ENCODE peak calls at places on chromosomes 12 and 14, in six cellular contexts. One of them, this sample, is unnamed.
A peak's percentile ranks its signal among the peaks of the same experiment; 100 is the strongest.

GRCh38 chr14:105271224-105271890 is 23.0 kb downstream of the BTBD6 start:
- DNase-seq in trophoblast cell: no peak
- DNase-seq in astrocyte of the cerebellum: no peak
- DNase-seq in AG04449: no peak
- DNase-seq in fibroblast of lung: no peak
- DNase-seq in right atrium auricular region: no peak
- DNase-seq in this sample: no peak

GRCh38 chr14:62308316-62308715 is 546.1 kb downstream of the SNAPC1 start:
- DNase-seq in right atrium auricular region: no peak
- DNase-seq in AG04449: no peak
- DNase-seq in fibroblast of lung: no peak
- DNase-seq in trophoblast cell: no peak
- DNase-seq in astrocyte of the cerebellum: no peak
- DNase-seq in this sample: no peak

GRCh38 chr12:102479099-102479887 is 1.1 kb downstream of the IGF1 start:
- DNase-seq in AG04449: no peak
- DNase-seq in right atrium auricular region: no peak
- DNase-seq in fibroblast of lung: no peak
- DNase-seq in trophoblast cell: no peak
- DNase-seq in astrocyte of the cerebellum: no peak
- DNase-seq in this sample: no peak

GRCh38 chr14:40374221-40374620 is 942.0 kb upstream of the FBXO33 start:
- DNase-seq in AG04449: no peak
- DNase-seq in fibroblast of lung: no peak
- DNase-seq in right atrium auricular region: no peak
- DNase-seq in trophoblast cell: no peak
- DNase-seq in astrocyte of the cerebellum: no peak
- DNase-seq in this sample: no peak

GRCh38 chr14:96904201-96904600 is 107.0 kb downstream of the VRK1 start:
- DNase-seq in trophoblast cell: no peak
- DNase-seq in AG04449: no peak
- DNase-seq in fibroblast of lung: peak; percentile 23
- DNase-seq in right atrium auricular region: no peak
- DNase-seq in astrocyte of the cerebellum: peak; percentile 37
- DNase-seq in this sample: no peak

GRCh38 chr14:76500011-76500410 is 124.1 kb downstream of the ESRRB start:
- DNase-seq in fibroblast of lung: no peak
- DNase-seq in trophoblast cell: no peak
- DNase-seq in astrocyte of the cerebellum: no peak
- DNase-seq in right atrium auricular region: no peak
- DNase-seq in AG04449: no peak
- DNase-seq in this sample: no peak

GRCh38 chr12:24952389-24952788 is 3.5 kb upstream of the BCAT1 start:
- DNase-seq in astrocyte of the cerebellum: no peak
- DNase-seq in right atrium auricular region: no peak
- DNase-seq in fibroblast of lung: no peak
- DNase-seq in AG04449: no peak
- DNase-seq in trophoblast cell: no peak
- DNase-seq in this sample: no peak

GRCh38 chr14:83433618-83434017 is 1900.0 kb upstream of the SEL1L start:
- DNase-seq in fibroblast of lung: no peak
- DNase-seq in trophoblast cell: no peak
- DNase-seq in right atrium auricular region: no peak
- DNase-seq in astrocyte of the cerebellum: no peak
- DNase-seq in AG04449: no peak
- DNase-seq in this sample: no peak

GRCh38 chr14:96245710-96246534 is 10.1 kb upstream of the BDKRB1 start:
- DNase-seq in fibroblast of lung: no peak
- DNase-seq in astrocyte of the cerebellum: no peak
- DNase-seq in trophoblast cell: no peak
- DNase-seq in right atrium auricular region: no peak
- DNase-seq in AG04449: no peak
- DNase-seq in this sample: no peak

GRCh38 chr14:34931206-34931605 is 51.6 kb upstream of the SRP54 start:
- DNase-seq in right atrium auricular region: no peak
- DNase-seq in fibroblast of lung: no peak
- DNase-seq in AG04449: no peak
- DNase-seq in astrocyte of the cerebellum: no peak
- DNase-seq in trophoblast cell: no peak
- DNase-seq in this sample: no peak

GRCh38 chr12:17139926-17140325 is 534.0 kb upstream of the LMO3 start:
- DNase-seq in fibroblast of lung: no peak
- DNase-seq in astrocyte of the cerebellum: no peak
- DNase-seq in right atrium auricular region: no peak
- DNase-seq in trophoblast cell: peak; percentile 89
- DNase-seq in AG04449: no peak
- DNase-seq in this sample: no peak

GRCh38 chr12:75020068-75020557 is 189.5 kb downstream of the KCNC2 start:
- DNase-seq in astrocyte of the cerebellum: no peak
- DNase-seq in right atrium auricular region: no peak
- DNase-seq in AG04449: no peak
- DNase-seq in fibroblast of lung: no peak
- DNase-seq in trophoblast cell: no peak
- DNase-seq in this sample: no peak

GRCh38 chr14:100982764-100983163 is 79.2 kb upstream of the RTL1 start:
- DNase-seq in right atrium auricular region: no peak
- DNase-seq in fibroblast of lung: no peak
- DNase-seq in AG04449: no peak
- DNase-seq in trophoblast cell: no peak
- DNase-seq in astrocyte of the cerebellum: no peak
- DNase-seq in this sample: no peak

GRCh38 chr12:124422570-124423523 is 128.0 kb downstream of the RFLNA start:
- DNase-seq in astrocyte of the cerebellum: peak; percentile 86
- DNase-seq in trophoblast cell: no peak
- DNase-seq in fibroblast of lung: peak; percentile 98
- DNase-seq in AG04449: peak; percentile 63
- DNase-seq in right atrium auricular region: peak; percentile 96
- DNase-seq in this sample: peak; percentile 56

GRCh38 chr12:115570271-115570777 is 707.2 kb downstream of the MED13L start:
- DNase-seq in astrocyte of the cerebellum: no peak
- DNase-seq in AG04449: no peak
- DNase-seq in fibroblast of lung: peak; percentile 18
- DNase-seq in right atrium auricular region: no peak
- DNase-seq in trophoblast cell: no peak
- DNase-seq in this sample: no peak

GRCh38 chr14:93683241-93683640 is 105.0 kb downstream of the PRIMA1 start:
- DNase-seq in trophoblast cell: no peak
- DNase-seq in right atrium auricular region: no peak
- DNase-seq in fibroblast of lung: no peak
- DNase-seq in astrocyte of the cerebellum: no peak
- DNase-seq in AG04449: no peak
- DNase-seq in this sample: no peak

GRCh38 chr14:74601982-74602381 is 10.1 kb downstream of the LTBP2 start:
- DNase-seq in trophoblast cell: no peak
- DNase-seq in AG04449: no peak
- DNase-seq in astrocyte of the cerebellum: no peak
- DNase-seq in right atrium auricular region: no peak
- DNase-seq in fibroblast of lung: no peak
- DNase-seq in this sample: no peak

GRCh38 chr12:91098942-91099341 is 12.4 kb downstream of the LUM start:
- DNase-seq in trophoblast cell: peak; percentile 64
- DNase-seq in astrocyte of the cerebellum: peak; percentile 93
- DNase-seq in right atrium auricular region: no peak
- DNase-seq in fibroblast of lung: peak; percentile 95
- DNase-seq in AG04449: peak; percentile 78
- DNase-seq in this sample: peak; percentile 90

GRCh38 chr14:40188006-40188405 is 755.8 kb upstream of the FBXO33 start:
- DNase-seq in astrocyte of the cerebellum: peak; percentile 6
- DNase-seq in fibroblast of lung: no peak
- DNase-seq in right atrium auricular region: no peak
- DNase-seq in AG04449: no peak
- DNase-seq in trophoblast cell: no peak
- DNase-seq in this sample: peak; percentile 28

GRCh38 chr12:45415393-45415817 is 199.5 kb downstream of the ANO6 start:
- DNase-seq in fibroblast of lung: peak; percentile 98
- DNase-seq in right atrium auricular region: peak; percentile 72
- DNase-seq in trophoblast cell: peak; percentile 95
- DNase-seq in AG04449: peak; percentile 99
- DNase-seq in astrocyte of the cerebellum: peak; percentile 87
- DNase-seq in this sample: peak; percentile 100

GRCh38 chr14:99560946-99561683 is 42.9 kb downstream of the CCDC85C start:
- DNase-seq in astrocyte of the cerebellum: no peak
- DNase-seq in trophoblast cell: no peak
- DNase-seq in right atrium auricular region: no peak
- DNase-seq in fibroblast of lung: no peak
- DNase-seq in AG04449: no peak
- DNase-seq in this sample: no peak

GRCh38 chr14:39322807-39323206 is 89.1 kb downstream of the MIA2 start:
- DNase-seq in right atrium auricular region: no peak
- DNase-seq in fibroblast of lung: peak; percentile 27
- DNase-seq in trophoblast cell: no peak
- DNase-seq in astrocyte of the cerebellum: no peak
- DNase-seq in AG04449: peak; percentile 41
- DNase-seq in this sample: no peak

GRCh38 chr14:89391123-89391522 is 25.9 kb downstream of the FOXN3 start:
- DNase-seq in astrocyte of the cerebellum: no peak
- DNase-seq in trophoblast cell: no peak
- DNase-seq in right atrium auricular region: no peak
- DNase-seq in AG04449: no peak
- DNase-seq in fibroblast of lung: no peak
- DNase-seq in this sample: no peak

GRCh38 chr12:119869720-119870119 is 7.4 kb downstream of the CIT start:
- DNase-seq in astrocyte of the cerebellum: peak; percentile 41
- DNase-seq in AG04449: peak; percentile 72
- DNase-seq in right atrium auricular region: peak; percentile 72
- DNase-seq in trophoblast cell: no peak
- DNase-seq in fibroblast of lung: peak; percentile 91
- DNase-seq in this sample: peak; percentile 18
- H3K4me3 ChIP-seq in astrocyte of the cerebellum: no peak overlapping the region
- H3K4me3 ChIP-seq in AG04449: no peak overlapping the region
- H3K4me3 ChIP-seq in right atrium auricular region: no peak overlapping the region
- H3K4me3 ChIP-seq in trophoblast cell: no peak overlapping the region
- H3K4me3 ChIP-seq in fibroblast of lung: no peak overlapping the region
- H3K4me3 ChIP-seq in this sample: no peak overlapping the region

GRCh38 chr12:4911316-4911994 is 1.8 kb downstream of the KCNA1 start:
- DNase-seq in fibroblast of lung: no peak
- DNase-seq in astrocyte of the cerebellum: no peak
- DNase-seq in trophoblast cell: no peak
- DNase-seq in right atrium auricular region: no peak
- DNase-seq in AG04449: no peak
- DNase-seq in this sample: no peak

GRCh38 chr12:4909734-4910501 is at the start of gene KCNA1:
- DNase-seq in astrocyte of the cerebellum: no peak
- DNase-seq in AG04449: no peak
- DNase-seq in fibroblast of lung: peak; percentile 14
- DNase-seq in right atrium auricular region: no peak
- DNase-seq in trophoblast cell: no peak
- DNase-seq in this sample: no peak

GRCh38 chr12:4910502-4911315 is 1.0 kb downstream of the KCNA1 start:
- DNase-seq in AG04449: no peak
- DNase-seq in right atrium auricular region: no peak
- DNase-seq in fibroblast of lung: peak; percentile 5
- DNase-seq in trophoblast cell: no peak
- DNase-seq in astrocyte of the cerebellum: no peak
- DNase-seq in this sample: no peak

GRCh38 chr12:4909397-4909733 is 340 bp upstream of the KCNA1 start:
- DNase-seq in trophoblast cell: no peak
- DNase-seq in AG04449: no peak
- DNase-seq in fibroblast of lung: no peak
- DNase-seq in astrocyte of the cerebellum: no peak
- DNase-seq in right atrium auricular region: no peak
- DNase-seq in this sample: no peak

GRCh38 chr12:4908694-4909396 is 860 bp upstream of the KCNA1 start:
- DNase-seq in fibroblast of lung: no peak
- DNase-seq in astrocyte of the cerebellum: peak; percentile 57
- DNase-seq in AG04449: no peak
- DNase-seq in trophoblast cell: no peak
- DNase-seq in right atrium auricular region: no peak
- DNase-seq in this sample: no peak
- H3K4me3 ChIP-seq in fibroblast of lung: no peak overlapping the region
- H3K4me3 ChIP-seq in astrocyte of the cerebellum: peak overlapping the region; percentile 60
- H3K4me3 ChIP-seq in AG04449: no peak overlapping the region
- H3K4me3 ChIP-seq in trophoblast cell: no peak overlapping the region
- H3K4me3 ChIP-seq in right atrium auricular region: peak overlapping the region; percentile 45
- H3K4me3 ChIP-seq in this sample: no peak overlapping the region

GRCh38 chr12:64678248-64678647 is 68.0 kb downstream of the RASSF3 start:
- DNase-seq in trophoblast cell: no peak
- DNase-seq in right atrium auricular region: no peak
- DNase-seq in fibroblast of lung: no peak
- DNase-seq in AG04449: no peak
- DNase-seq in astrocyte of the cerebellum: no peak
- DNase-seq in this sample: no peak

GRCh38 chr12:64681200-64682052 is 71.1 kb downstream of the RASSF3 start:
- DNase-seq in fibroblast of lung: no peak
- DNase-seq in astrocyte of the cerebellum: no peak
- DNase-seq in right atrium auricular region: no peak
- DNase-seq in AG04449: no peak
- DNase-seq in trophoblast cell: no peak
- DNase-seq in this sample: no peak

GRCh38 chr12:64680235-64680634 is 69.9 kb downstream of the RASSF3 start:
- DNase-seq in astrocyte of the cerebellum: no peak
- DNase-seq in trophoblast cell: no peak
- DNase-seq in AG04449: no peak
- DNase-seq in fibroblast of lung: no peak
- DNase-seq in right atrium auricular region: no peak
- DNase-seq in this sample: no peak

GRCh38 chr12:64679487-64679983 is 69.2 kb downstream of the RASSF3 start:
- DNase-seq in AG04449: no peak
- DNase-seq in fibroblast of lung: peak; percentile 84
- DNase-seq in right atrium auricular region: peak; percentile 88
- DNase-seq in trophoblast cell: no peak
- DNase-seq in astrocyte of the cerebellum: peak; percentile 69
- DNase-seq in this sample: peak; percentile 68

GRCh38 chr12:64678835-64679234 is 68.5 kb downstream of the RASSF3 start:
- DNase-seq in astrocyte of the cerebellum: no peak
- DNase-seq in trophoblast cell: no peak
- DNase-seq in AG04449: no peak
- DNase-seq in right atrium auricular region: no peak
- DNase-seq in fibroblast of lung: no peak
- DNase-seq in this sample: no peak
- H3K4me3 ChIP-seq in astrocyte of the cerebellum: no peak overlapping the region
- H3K4me3 ChIP-seq in trophoblast cell: no peak overlapping the region
- H3K4me3 ChIP-seq in AG04449: no peak overlapping the region
- H3K4me3 ChIP-seq in right atrium auricular region: no peak overlapping the region
- H3K4me3 ChIP-seq in fibroblast of lung: no peak overlapping the region
- H3K4me3 ChIP-seq in this sample: no peak overlapping the region

GRCh38 chr12:33205986-33206385 is 233.6 kb downstream of the SYT10 start:
- DNase-seq in trophoblast cell: no peak
- DNase-seq in astrocyte of the cerebellum: no peak
- DNase-seq in right atrium auricular region: no peak
- DNase-seq in fibroblast of lung: no peak
- DNase-seq in AG04449: no peak
- DNase-seq in this sample: no peak
- H3K4me3 ChIP-seq in trophoblast cell: no peak overlapping the region
- H3K4me3 ChIP-seq in astrocyte of the cerebellum: no peak overlapping the region
- H3K4me3 ChIP-seq in right atrium auricular region: no peak overlapping the region
- H3K4me3 ChIP-seq in fibroblast of lung: no peak overlapping the region
- H3K4me3 ChIP-seq in AG04449: no peak overlapping the region
- H3K4me3 ChIP-seq in this sample: no peak overlapping the region

This sample was measured in kidney epithelial cell.